ENCODE peak calls at places on chromosomes 3 and 15, in eight cellular contexts. One of them, this sample, is unnamed.

GRCh38 chr15:75065851-75066509 is 42.6 kb downstream of the PPCDC start:
- DNase-seq in NCI-H345: no peak
- DNase-seq in GM12864: no peak
- DNase-seq in activated naive CD4-positive, alpha-beta T cell treated with anti-CD3 and anti-CD28 coated beads, Interleukin-2, amount 10 ng/mL, durations not matched to agents 7 days and 5 days: no peak
- DNase-seq in GM10248: no peak
- DNase-seq in T-cell: no peak
- DNase-seq in ascending aorta: no peak
- DNase-seq in occipital lobe: no peak
- DNase-seq in this sample: no peak

GRCh38 chr3:26647078-26647477 is 24.5 kb downstream of the LRRC3B start:
- DNase-seq in NCI-H345: no peak
- DNase-seq in ascending aorta: no peak
- DNase-seq in GM10248: no peak
- DNase-seq in activated naive CD4-positive, alpha-beta T cell treated with anti-CD3 and anti-CD28 coated beads, Interleukin-2, amount 10 ng/mL, durations not matched to agents 7 days and 5 days: no peak
- DNase-seq in GM12864: no peak
- DNase-seq in occipital lobe: no peak
- DNase-seq in T-cell: no peak
- DNase-seq in this sample: no peak

GRCh38 chr3:159234306-159234705 is 432.5 kb downstream of the MFSD1 start:
- DNase-seq in occipital lobe: no peak
- DNase-seq in NCI-H345: no peak
- DNase-seq in ascending aorta: no peak
- DNase-seq in GM10248: no peak
- DNase-seq in activated naive CD4-positive, alpha-beta T cell treated with anti-CD3 and anti-CD28 coated beads, Interleukin-2, amount 10 ng/mL, durations not matched to agents 7 days and 5 days: no peak
- DNase-seq in T-cell: no peak
- DNase-seq in GM12864: no peak
- DNase-seq in this sample: no peak

GRCh38 chr15:100438570-100438969 is 90.2 kb downstream of the CERS3 start:
- DNase-seq in T-cell: peak; percentile 25
- DNase-seq in occipital lobe: peak; percentile 2
- DNase-seq in NCI-H345: peak; percentile 91
- DNase-seq in ascending aorta: no peak
- DNase-seq in activated naive CD4-positive, alpha-beta T cell treated with anti-CD3 and anti-CD28 coated beads, Interleukin-2, amount 10 ng/mL, durations not matched to agents 7 days and 5 days: no peak
- DNase-seq in GM12864: peak; percentile 22
- DNase-seq in GM10248: no peak
- DNase-seq in this sample: peak; percentile 76

GRCh38 chr15:40444741-40445140 is 4.0 kb downstream of the BAHD1 start:
- DNase-seq in NCI-H345: no peak
- DNase-seq in activated naive CD4-positive, alpha-beta T cell treated with anti-CD3 and anti-CD28 coated beads, Interleukin-2, amount 10 ng/mL, durations not matched to agents 7 days and 5 days: no peak
- DNase-seq in GM10248: no peak
- DNase-seq in T-cell: no peak
- DNase-seq in occipital lobe: no peak
- DNase-seq in GM12864: no peak
- DNase-seq in ascending aorta: no peak
- DNase-seq in this sample: no peak

GRCh38 chr15:67148196-67148701 is 82.8 kb downstream of the SMAD3 start:
- DNase-seq in ascending aorta: no peak
- DNase-seq in T-cell: no peak
- DNase-seq in GM12864: no peak
- DNase-seq in GM10248: no peak
- DNase-seq in activated naive CD4-positive, alpha-beta T cell treated with anti-CD3 and anti-CD28 coated beads, Interleukin-2, amount 10 ng/mL, durations not matched to agents 7 days and 5 days: no peak
- DNase-seq in occipital lobe: no peak
- DNase-seq in NCI-H345: no peak
- DNase-seq in this sample: no peak

GRCh38 chr3:159726231-159726964 is 262.2 kb upstream of the IL12A start:
- DNase-seq in T-cell: no peak
- DNase-seq in GM12864: no peak
- DNase-seq in GM10248: no peak
- DNase-seq in ascending aorta: no peak
- DNase-seq in NCI-H345: no peak
- DNase-seq in activated naive CD4-positive, alpha-beta T cell treated with anti-CD3 and anti-CD28 coated beads, Interleukin-2, amount 10 ng/mL, durations not matched to agents 7 days and 5 days: no peak
- DNase-seq in occipital lobe: no peak
- DNase-seq in this sample: no peak

GRCh38 chr15:44066211-44066827 is 128.8 kb downstream of the FRMD5 start:
- DNase-seq in occipital lobe: no peak
- DNase-seq in GM10248: peak; percentile 52
- DNase-seq in T-cell: peak; percentile 34
- DNase-seq in GM12864: peak; percentile 46
- DNase-seq in activated naive CD4-positive, alpha-beta T cell treated with anti-CD3 and anti-CD28 coated beads, Interleukin-2, amount 10 ng/mL, durations not matched to agents 7 days and 5 days: peak; percentile 73
- DNase-seq in ascending aorta: peak; percentile 65
- DNase-seq in NCI-H345: peak; percentile 11
- DNase-seq in this sample: peak; percentile 73

GRCh38 chr3:164524201-164524600 is 554.1 kb downstream of the SI start:
- DNase-seq in activated naive CD4-positive, alpha-beta T cell treated with anti-CD3 and anti-CD28 coated beads, Interleukin-2, amount 10 ng/mL, durations not matched to agents 7 days and 5 days: no peak
- DNase-seq in T-cell: no peak
- DNase-seq in occipital lobe: no peak
- DNase-seq in GM10248: no peak
- DNase-seq in NCI-H345: no peak
- DNase-seq in GM12864: no peak
- DNase-seq in ascending aorta: no peak
- DNase-seq in this sample: no peak

GRCh38 chr3:67678665-67679064 is 24.3 kb upstream of the SUCLG2 start:
- DNase-seq in T-cell: no peak
- DNase-seq in GM12864: no peak
- DNase-seq in GM10248: peak; percentile 6
- DNase-seq in activated naive CD4-positive, alpha-beta T cell treated with anti-CD3 and anti-CD28 coated beads, Interleukin-2, amount 10 ng/mL, durations not matched to agents 7 days and 5 days: peak; percentile 37
- DNase-seq in ascending aorta: no peak
- DNase-seq in NCI-H345: no peak
- DNase-seq in occipital lobe: no peak
- DNase-seq in this sample: no peak

GRCh38 chr3:8837172-8837571 is 67.8 kb upstream of the OXTR start:
- DNase-seq in NCI-H345: no peak
- DNase-seq in activated naive CD4-positive, alpha-beta T cell treated with anti-CD3 and anti-CD28 coated beads, Interleukin-2, amount 10 ng/mL, durations not matched to agents 7 days and 5 days: no peak
- DNase-seq in occipital lobe: no peak
- DNase-seq in ascending aorta: no peak
- DNase-seq in GM10248: no peak
- DNase-seq in T-cell: no peak
- DNase-seq in GM12864: no peak
- DNase-seq in this sample: no peak

GRCh38 chr15:78264304-78265136 is at the start of gene DNAJA4:
- DNase-seq in occipital lobe: peak; percentile 34
- DNase-seq in GM10248: peak; percentile 72
- DNase-seq in NCI-H345: peak; percentile 28
- DNase-seq in T-cell: peak; percentile 67
- DNase-seq in activated naive CD4-positive, alpha-beta T cell treated with anti-CD3 and anti-CD28 coated beads, Interleukin-2, amount 10 ng/mL, durations not matched to agents 7 days and 5 days: peak; percentile 79
- DNase-seq in ascending aorta: peak; percentile 78
- DNase-seq in GM12864: no peak
- DNase-seq in this sample: peak; percentile 65

GRCh38 chr3:43559961-43560360 is 61.9 kb downstream of the ANO10 start:
- DNase-seq in occipital lobe: no peak
- DNase-seq in NCI-H345: no peak
- DNase-seq in GM12864: no peak
- DNase-seq in activated naive CD4-positive, alpha-beta T cell treated with anti-CD3 and anti-CD28 coated beads, Interleukin-2, amount 10 ng/mL, durations not matched to agents 7 days and 5 days: no peak
- DNase-seq in T-cell: no peak
- DNase-seq in ascending aorta: no peak
- DNase-seq in GM10248: no peak
- DNase-seq in this sample: no peak

GRCh38 chr3:30130391-30130790 is 476.0 kb upstream of the TGFBR2 start:
- DNase-seq in occipital lobe: no peak
- DNase-seq in ascending aorta: no peak
- DNase-seq in GM10248: no peak
- DNase-seq in GM12864: no peak
- DNase-seq in T-cell: no peak
- DNase-seq in activated naive CD4-positive, alpha-beta T cell treated with anti-CD3 and anti-CD28 coated beads, Interleukin-2, amount 10 ng/mL, durations not matched to agents 7 days and 5 days: no peak
- DNase-seq in NCI-H345: no peak
- DNase-seq in this sample: no peak

GRCh38 chr15:81301815-81302399 is 22.0 kb downstream of the STARD5 start:
- DNase-seq in NCI-H345: peak; percentile 43
- DNase-seq in occipital lobe: no peak
- DNase-seq in activated naive CD4-positive, alpha-beta T cell treated with anti-CD3 and anti-CD28 coated beads, Interleukin-2, amount 10 ng/mL, durations not matched to agents 7 days and 5 days: peak; percentile 55
- DNase-seq in GM10248: peak; percentile 63
- DNase-seq in ascending aorta: no peak
- DNase-seq in T-cell: no peak
- DNase-seq in GM12864: peak; percentile 78
- DNase-seq in this sample: peak; percentile 70